ENCODE peak calls at places on chromosomes 7 and 10, in eight cellular contexts. F, M, E, Y, W, H, A and L are unnamed samples.

GRCh38 chr10:126135177-126135576 is 238.8 kb downstream of the FANK1 start:
- DNase-seq in M (no peak), F (no peak), A (peak), Y (peak), W (no peak), H (peak), E (no peak), L (no peak)

GRCh38 chr7:83072576-83073517 is 89.8 kb downstream of the PCLO start:
- DNase-seq in A (no peak), Y (no peak), F (no peak), H (no peak), E (no peak), M (no peak), W (no peak), L (no peak)

GRCh38 chr10:7553531-7553930 is 113.2 kb downstream of the ITIH5 start:
- DNase-seq in Y (no peak), H (no peak), W (no peak), F (no peak), E (no peak), A (no peak), M (no peak), L (no peak)

GRCh38 chr7:44460325-44460724 is 30.1 kb downstream of the NUDCD3 start:
- DNase-seq in A (no peak), M (no peak), E (no peak), F (peak), W (no peak), H (no peak), Y (no peak), L (no peak)

GRCh38 chr7:132618271-132618955 is 42.1 kb upstream of the PLXNA4 start:
- DNase-seq in A (no peak), Y (no peak), H (no peak), E (no peak), M (no peak), F (no peak), W (no peak), L (no peak)

GRCh38 chr10:122894261-122894944 is 15.0 kb upstream of the FAM24B start:
- DNase-seq in F (no peak), M (no peak), Y (no peak), W (no peak), A (no peak), H (no peak), E (no peak), L (no peak)

GRCh38 chr10:22379059-22379458 is 33.8 kb downstream of the SPAG6 start:
- DNase-seq in Y (no peak), W (no peak), F (no peak), M (no peak), A (no peak), H (no peak), E (no peak), L (no peak)

GRCh38 chr10:27659786-27660185 is 85.8 kb downstream of the MKX start:
- DNase-seq in M (no peak), F (no peak), A (no peak), W (no peak), E (no peak), Y (no peak), H (no peak), L (no peak)

GRCh38 chr7:73824986-73825385 is 5.8 kb upstream of the CLDN4 start:
- DNase-seq in W (no peak), F (no peak), E (no peak), H (no peak), Y (no peak), A (no peak), M (peak), L (no peak)

GRCh38 chr10:3760083-3760482 is 24.9 kb downstream of the KLF6 start:
- DNase-seq in F (no peak), E (no peak), M (no peak), W (no peak), A (no peak), Y (no peak), H (no peak), L (no peak)

GRCh38 chr10:102275343-102275742 is 30.0 kb downstream of the GBF1 start:
- DNase-seq in F (no peak), M (no peak), E (no peak), W (no peak), H (no peak), A (no peak), Y (no peak), L (no peak)

GRCh38 chr10:122140941-122141623 is 130.0 kb upstream of the BTBD16 start:
- DNase-seq in W (peak), E (no peak), M (peak), Y (peak), H (peak), A (peak), F (no peak), L (peak)

GRCh38 chr7:96016735-96017134 is 244.4 kb downstream of the DYNC1I1 start:
- DNase-seq in W (no peak), A (no peak), E (no peak), M (no peak), H (no peak), F (no peak), Y (no peak), L (no peak)

GRCh38 chr7:139914306-139914747 is 85.3 kb downstream of the TBXAS1 start:
- DNase-seq in W (no peak), F (no peak), Y (peak), A (peak), M (no peak), H (peak), E (no peak), L (no peak)

DNA sequence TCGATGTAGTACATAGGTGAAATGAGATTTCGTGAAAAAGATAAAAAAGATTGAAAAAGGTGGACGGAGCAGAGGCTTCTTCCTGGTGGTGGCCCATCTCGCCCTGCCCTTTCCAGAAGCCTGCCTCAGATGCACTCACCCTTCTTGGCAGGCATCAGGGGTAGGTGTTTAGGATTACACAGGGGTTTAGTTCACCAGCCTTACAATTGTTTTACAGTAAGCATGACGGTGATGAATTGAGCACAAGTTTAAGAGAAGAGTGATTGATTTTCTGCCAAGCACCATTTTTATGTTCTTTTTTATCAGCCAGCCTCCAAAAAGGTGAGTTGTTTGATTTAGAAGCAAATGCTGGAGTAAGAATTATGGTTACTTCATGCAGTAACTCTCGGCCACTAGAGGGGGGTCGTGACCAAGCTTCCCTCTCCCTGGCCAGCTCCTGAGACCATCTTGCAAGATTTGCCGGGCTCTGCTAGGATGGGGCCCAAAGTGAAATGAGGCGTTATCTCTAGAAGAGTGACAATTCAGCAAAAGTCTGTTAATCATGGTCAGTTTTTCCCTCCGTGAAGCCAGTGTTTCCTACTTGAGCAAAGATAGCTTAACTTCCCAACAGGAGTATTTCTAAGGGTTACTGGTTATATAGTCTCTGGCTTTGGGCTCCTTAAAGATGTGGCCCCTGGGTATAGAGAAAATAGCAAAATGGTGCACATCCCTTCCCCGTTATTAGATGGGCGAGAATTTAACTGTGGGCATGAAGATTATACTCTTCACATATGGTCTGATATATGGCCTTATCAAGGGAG is 228.8 kb downstream of the BMPER start:
- DNase-seq in E (peak), W (peak), A (peak), Y (peak), H (peak), M (no peak), F (no peak), L (peak)
- TF ChIP-seq CTCF in E (peak), W (peak), A (peak), Y (peak), H (peak), M (peak), F (peak), L (no peak)

GRCh38 chr10:130547368-130547767 is 411.2 kb downstream of the GLRX3 start:
- DNase-seq in W (no peak), A (no peak), M (no peak), H (no peak), Y (no peak), E (no peak), F (no peak), L (no peak)
- TF ChIP-seq CTCF in W (no peak), A (no peak), M (no peak), H (no peak), Y (no peak), E (peak), F (peak), L (no peak)

GRCh38 chr10:96860631-96861277 is 28.7 kb downstream of the LCOR start:
- DNase-seq in W (no peak), F (no peak), A (no peak), M (no peak), Y (no peak), H (no peak), E (no peak), L (no peak)
- TF ChIP-seq CTCF in W (no peak), F (no peak), A (no peak), M (no peak), Y (no peak), H (no peak), E (no peak), L (no peak)

GRCh38 chr10:63896992-63897391 is 375.8 kb downstream of the REEP3 start:
- DNase-seq in H (no peak), M (no peak), Y (no peak), A (no peak), E (no peak), F (no peak), W (no peak), L (no peak)

GRCh38 chr10:63901916-63902315 is 380.7 kb downstream of the REEP3 start:
- DNase-seq in Y (no peak), A (no peak), H (no peak), M (no peak), E (no peak), W (no peak), F (no peak), L (no peak)

DNA sequence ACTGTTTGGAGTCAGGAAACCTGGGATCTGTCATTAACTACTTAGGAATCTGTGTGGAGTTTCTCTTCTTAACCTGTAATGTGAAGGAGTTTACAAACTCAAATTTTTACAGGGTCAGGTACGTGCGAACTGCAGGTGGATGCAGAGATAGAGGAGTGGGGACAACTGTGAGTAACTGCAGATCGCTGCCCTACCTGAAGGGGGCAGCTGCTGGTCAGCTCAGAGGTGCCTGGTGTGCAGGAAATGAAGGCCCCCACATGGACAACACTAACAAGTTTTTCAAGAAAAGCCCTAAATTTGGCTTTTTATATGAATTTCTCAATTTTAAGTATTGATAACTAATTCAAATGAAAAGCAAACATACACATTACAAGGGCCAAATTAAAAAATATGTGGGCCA is 380.0 kb downstream of the REEP3 start:
- DNase-seq in M (no peak), A (no peak), E (no peak), W (no peak), F (no peak), Y (no peak), H (no peak), L (no peak)
- TF ChIP-seq CTCF in M (no peak), A (peak), E (peak), W (peak), F (no peak), Y (no peak), H (no peak), L (no peak)

GRCh38 chr10:13099666-13100348 is at the start of gene OPTN:
- DNase-seq in Y (peak), F (peak), M (peak), A (peak), W (peak), E (peak), H (peak), L (peak)

GRCh38 chr10:13095094-13095493 is 4.9 kb upstream of the OPTN start:
- DNase-seq in W (no peak), E (no peak), M (no peak), H (no peak), F (no peak), Y (peak), A (no peak), L (no peak)

GRCh38 chr10:13092446-13093102 is 7.4 kb upstream of the OPTN start:
- DNase-seq in W (no peak), H (no peak), Y (peak), A (peak), E (no peak), F (no peak), M (no peak), L (no peak)

GRCh38 chr10:13099144-13099665 is 758 bp upstream of the OPTN start:
- DNase-seq in W (peak), Y (peak), E (peak), M (peak), F (peak), H (peak), A (peak), L (no peak)

DNA sequence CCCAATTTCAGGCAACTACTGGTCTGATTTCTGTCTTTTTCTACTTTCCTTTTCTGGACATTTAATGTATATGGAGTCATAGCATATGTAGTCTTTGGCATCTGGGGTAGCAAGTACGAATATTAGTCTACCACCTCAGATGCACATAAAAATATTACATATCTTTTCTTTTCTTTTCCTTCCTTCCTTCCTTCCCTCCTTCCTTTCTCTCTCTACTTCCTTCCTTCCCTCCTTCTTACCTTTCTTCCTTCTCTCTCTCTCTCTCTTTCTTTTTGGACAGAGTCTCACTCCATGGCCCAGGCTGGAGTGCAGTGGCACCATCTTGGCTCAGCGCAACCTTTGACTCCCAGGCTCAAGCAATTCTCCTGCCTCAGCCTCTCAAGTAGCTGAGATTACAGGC is 4.0 kb upstream of the OPTN start:
- DNase-seq in Y (no peak), F (no peak), M (no peak), E (no peak), A (no peak), H (no peak), W (no peak), L (no peak)
- TF ChIP-seq CTCF in Y (no peak), F (no peak), M (no peak), E (no peak), A (no peak), H (no peak), W (no peak), L (no peak)

GRCh38 chr10:15267496-15267895 is 99.0 kb upstream of the NMT2 start:
- DNase-seq in W (no peak), Y (no peak), E (no peak), A (peak), H (no peak), F (no peak), M (no peak), L (no peak)
- TF ChIP-seq CTCF in W (no peak), Y (peak), E (no peak), A (no peak), H (no peak), F (no peak), M (no peak), L (no peak)

GRCh38 chr7:72123913-72124312 is 288.2 kb downstream of the CALN1 start:
- DNase-seq in W (no peak), A (no peak), M (no peak), F (no peak), H (no peak), E (no peak), Y (no peak), L (no peak)

GRCh38 chr7:72127136-72127535 is 285.0 kb downstream of the CALN1 start:
- DNase-seq in Y (no peak), E (no peak), M (no peak), F (no peak), A (no peak), W (no peak), H (no peak), L (no peak)
- TF ChIP-seq CTCF in Y (no peak), E (no peak), M (no peak), F (no peak), A (no peak), W (no peak), H (no peak), L (no peak)

GRCh38 chr7:106369816-106370215 is 85.0 kb upstream of the NAMPT start:
- DNase-seq in M (no peak), E (no peak), W (no peak), A (peak), Y (peak), H (no peak), F (no peak), L (no peak)

GRCh38 chr7:106367664-106368063 is 82.9 kb upstream of the NAMPT start:
- DNase-seq in Y (no peak), E (no peak), M (no peak), W (no peak), A (no peak), F (no peak), H (no peak), L (no peak)

GRCh38 chr7:106369349-106369748 is 84.6 kb upstream of the NAMPT start:
- DNase-seq in M (no peak), A (peak), H (peak), W (no peak), E (no peak), Y (peak), F (no peak), L (no peak)

GRCh38 chr7:106365252-106366005 is 80.6 kb upstream of the NAMPT start:
- DNase-seq in H (no peak), F (no peak), W (no peak), M (peak), Y (peak), A (peak), E (no peak), L (no peak)

GRCh38 chr7:106367018-106367420 is 82.2 kb upstream of the NAMPT start:
- DNase-seq in F (no peak), A (peak), H (peak), W (no peak), M (no peak), E (no peak), Y (peak), L (no peak)
- TF ChIP-seq CTCF in F (peak), A (peak), H (peak), W (peak), M (peak), E (peak), Y (peak), L (no peak)

DNA sequence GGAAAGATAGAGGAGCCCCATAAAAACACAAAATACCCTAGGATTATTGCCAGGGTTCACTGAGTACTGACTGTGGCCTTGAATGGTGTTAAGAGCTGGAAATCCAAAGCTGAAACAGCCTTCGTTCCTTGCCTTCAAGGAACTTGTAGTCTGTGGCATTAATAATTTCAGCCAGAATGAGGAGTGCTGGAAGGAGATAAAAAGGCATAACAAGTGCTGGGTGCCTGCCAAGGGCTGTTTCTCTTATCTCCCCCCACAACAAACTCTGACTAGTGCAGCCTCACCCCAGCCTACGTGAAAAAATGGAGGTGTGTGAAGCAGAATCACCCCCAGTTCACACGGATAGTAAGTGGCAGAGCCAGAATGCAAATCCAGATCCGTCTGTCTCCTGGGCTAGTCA is 199.1 kb upstream of the LYZL2 start:
- DNase-seq in M (no peak), Y (peak), W (no peak), A (no peak), H (no peak), E (no peak), F (no peak), L (no peak)
- TF ChIP-seq CTCF in M (no peak), Y (no peak), W (no peak), A (no peak), H (no peak), E (no peak), F (no peak), L (no peak)